ENCODE peak calls at places on chromosome 20, in four cellular contexts. D is IMR-90, U is fibroblast of villous mesenchyme, L is fibroblast of mammary gland. S is an unnamed sample.

GRCh38 chr20:32982617-32983458 is 21.4 kb downstream of the SUN5 start:
- DNase-seq in D (no peak), U (no peak), L (no peak), S (no peak)

GRCh38 chr20:51425347-51426106 is 117.0 kb downstream of the NFATC2 start:
- DNase-seq in D (no peak), U (no peak), L (no peak), S (no peak)

GRCh38 chr20:19113343-19113930 is 99.0 kb upstream of the SLC24A3 start:
- DNase-seq in D (no peak), U (no peak), L (no peak), S (no peak)

GRCh38 chr20:2538931-2539330 is 2.6 kb downstream of the TMC2 start:
- DNase-seq in D (no peak), U (no peak), L (no peak), S (no peak)

GRCh38 chr20:1169224-1169623 is 15.6 kb downstream of the TMEM74B start:
- DNase-seq in D (no peak), U (no peak), L (no peak), S (no peak)

GRCh38 chr20:8518878-8519277 is 386.8 kb downstream of the PLCB1 start:
- DNase-seq in D (no peak), U (no peak), L (no peak), S (no peak)

GRCh38 chr20:17622851-17623508 is 53.1 kb downstream of the DSTN start:
- DNase-seq in D (no peak), U (no peak), L (no peak), S (no peak)

GRCh38 chr20:52809003-52809402 is 163.2 kb upstream of the TSHZ2 start:
- DNase-seq in D (no peak), U (no peak), L (no peak), S (no peak)

GRCh38 chr20:23569570-23569969 is 1.3 kb upstream of the CST9L start:
- DNase-seq in D (no peak), U (no peak), L (no peak), S (no peak)

GRCh38 chr20:29740951-29741593 is 1516.4 kb upstream of the DEFB115 start:
- DNase-seq in D (no peak), U (no peak), L (no peak), S (no peak)

GRCh38 chr20:22248052-22248667 is 336.2 kb downstream of the FOXA2 start:
- DNase-seq in D (no peak), U (no peak), L (peak), S (no peak)

GRCh38 chr20:23293689-23294088 is 56.9 kb upstream of the NXT1 start:
- DNase-seq in D (no peak), U (no peak), L (no peak), S (no peak)

DNA sequence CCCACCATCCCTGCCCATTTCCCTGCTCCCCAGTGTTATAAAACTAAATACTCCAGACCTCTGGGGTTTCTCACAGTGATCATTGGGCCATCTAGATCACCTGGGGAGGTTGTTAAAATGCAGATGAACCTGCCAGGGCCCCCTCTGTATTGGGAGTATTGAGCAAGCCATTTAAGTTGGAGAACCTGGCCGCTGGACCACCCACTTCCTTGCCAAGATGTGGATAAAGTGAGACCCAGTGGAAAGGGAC is 1.5 kb downstream of the ID1 start:
- DNase-seq in D (no peak), U (no peak), L (no peak), S (no peak)
- H3K4me3 ChIP-seq in D (peak), U (peak), L (peak), S (peak)

DNA sequence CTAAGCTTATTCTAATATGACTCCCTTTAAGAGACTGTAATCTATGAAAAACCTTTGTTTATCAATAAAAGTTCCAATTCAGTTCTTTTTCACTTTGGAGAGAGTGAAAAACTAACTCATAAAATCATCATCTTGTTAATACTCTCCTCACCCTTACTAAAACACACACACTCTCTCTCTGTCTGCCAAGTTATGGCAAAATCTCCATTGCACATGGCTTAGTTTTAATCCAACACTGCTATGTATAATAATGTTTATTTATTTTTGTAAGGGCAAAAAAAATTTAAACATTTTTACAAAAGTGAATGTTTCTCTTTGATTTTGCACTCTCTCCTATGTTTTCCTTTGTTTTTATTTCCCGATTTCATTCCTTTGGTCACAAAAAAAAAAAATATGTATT is 253.2 kb downstream of the BMP7 start:
- DNase-seq in D (no peak), U (peak), L (no peak), S (no peak)
- H3K4me3 ChIP-seq in D (no peak), U (no peak), L (no peak), S (no peak)

GRCh38 chr20:41050361-41051019 is 21.9 kb downstream of the TOP1 start:
- DNase-seq in D (peak), U (peak), L (peak), S (peak)

GRCh38 chr20:41048475-41049242 is 20.0 kb downstream of the TOP1 start:
- DNase-seq in D (no peak), U (peak), L (no peak), S (peak)

GRCh38 chr20:41051426-41051825 is 22.8 kb downstream of the TOP1 start:
- DNase-seq in D (no peak), U (no peak), L (no peak), S (no peak)

GRCh38 chr20:41047975-41048305 is 19.3 kb downstream of the TOP1 start:
- DNase-seq in D (no peak), U (peak), L (peak), S (peak)

DNA sequence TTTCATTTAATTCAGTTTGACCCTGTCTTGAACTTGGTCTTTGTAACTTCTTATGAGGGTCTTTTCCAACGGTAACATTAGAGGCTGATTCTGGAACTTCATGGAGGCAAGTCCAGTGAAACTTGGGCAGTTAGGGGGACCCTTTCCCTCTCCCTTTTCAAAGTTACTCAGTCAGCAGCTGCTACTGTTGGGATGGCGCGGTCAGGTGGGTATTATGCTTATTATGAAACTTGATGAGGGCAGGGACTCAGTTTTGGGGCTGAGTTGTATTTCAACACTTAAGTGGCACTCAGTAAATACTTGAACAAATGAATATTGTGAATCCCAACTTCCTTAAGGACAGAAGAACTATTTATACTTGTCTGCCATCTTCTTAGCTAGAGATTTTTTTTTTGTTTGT is 20.8 kb downstream of the TOP1 start:
- DNase-seq in D (no peak), U (no peak), L (no peak), S (no peak)
- H3K4me3 ChIP-seq in D (no peak), U (no peak), L (no peak), S (no peak)

DNA sequence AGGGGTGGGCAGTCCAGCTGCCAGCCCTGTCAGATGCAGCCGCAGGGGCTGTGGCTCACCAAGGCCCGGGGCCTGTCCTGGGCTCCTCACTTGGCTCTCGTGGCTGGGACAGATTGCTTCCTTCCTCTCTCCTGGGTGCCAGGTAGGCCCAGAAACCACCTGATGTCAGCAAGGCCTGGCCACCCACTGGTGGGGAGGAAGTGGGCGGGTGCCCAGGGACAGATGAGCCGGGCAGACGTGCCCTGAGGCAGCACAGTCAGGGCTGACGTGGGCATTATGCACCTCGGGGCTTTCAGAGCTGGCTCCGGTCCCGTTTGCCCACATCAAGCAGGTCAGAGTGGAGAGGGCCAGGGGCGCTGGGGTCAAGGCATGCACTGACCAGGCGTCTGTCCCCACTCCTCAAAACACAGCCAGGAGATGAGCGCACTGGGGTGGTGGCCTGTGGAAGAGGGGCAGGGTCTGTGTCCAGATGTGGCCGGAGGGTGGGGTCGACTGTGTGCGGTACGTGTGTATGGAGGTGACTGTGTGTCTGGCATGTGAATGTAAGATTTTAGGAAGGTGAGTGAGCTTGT is 133.2 kb upstream of the PTPN1 start:
- DNase-seq in D (no peak), U (no peak), L (no peak), S (no peak)
- H3K4me3 ChIP-seq in D (no peak), U (no peak), L (no peak), S (no peak)

DNA sequence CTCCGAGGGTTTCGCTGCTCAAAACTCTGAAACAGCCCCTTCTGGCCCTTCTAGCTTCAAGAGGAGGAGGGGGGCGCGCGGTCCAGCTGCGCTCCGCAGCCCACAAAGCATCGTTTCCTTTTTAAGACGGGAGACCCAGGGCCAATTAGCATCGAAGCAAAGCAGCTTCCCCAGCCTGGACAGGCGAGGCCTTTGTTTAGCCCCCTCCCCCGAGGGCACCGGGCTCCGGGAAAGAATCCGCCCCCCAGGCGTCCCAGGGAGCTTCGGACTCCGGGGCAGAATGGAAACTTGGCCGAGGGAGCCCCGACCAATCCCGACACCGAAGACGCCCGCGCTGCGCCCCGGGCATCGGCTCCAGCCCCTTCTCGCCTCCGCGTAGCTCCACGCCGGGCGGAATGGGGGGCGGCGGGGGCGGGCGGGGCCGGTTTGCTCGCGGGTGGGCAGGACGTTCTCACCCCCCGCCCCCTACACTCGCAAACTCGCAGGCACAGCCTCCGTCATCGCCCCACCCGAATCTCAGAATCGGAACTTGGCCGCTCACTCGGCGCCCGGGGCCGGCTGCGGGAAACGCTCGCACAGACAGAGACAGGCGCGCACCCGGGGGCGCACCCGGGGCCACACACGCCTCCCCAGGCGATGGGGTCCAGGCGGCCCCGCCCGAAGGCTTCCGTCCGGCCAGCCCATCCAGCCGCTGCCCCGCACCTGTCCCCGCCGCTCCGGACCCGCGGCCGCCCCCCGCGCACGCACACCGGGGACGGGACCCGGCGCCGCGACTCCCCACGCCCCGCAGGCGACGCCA is 626 bp downstream of the NKAIN4 start:
- DNase-seq in D (no peak), U (no peak), L (no peak), S (no peak)
- H3K4me3 ChIP-seq in D (no peak), U (peak), L (no peak), S (no peak)

GRCh38 chr20:4247261-4247660 is 231.9 kb upstream of the RNF24 start:
- DNase-seq in D (no peak), U (no peak), L (no peak), S (no peak)

GRCh38 chr20:4243071-4243470 is 227.7 kb upstream of the RNF24 start:
- DNase-seq in D (no peak), U (peak), L (no peak), S (no peak)

GRCh38 chr20:4246428-4246827 is 231.1 kb upstream of the RNF24 start:
- DNase-seq in D (no peak), U (no peak), L (no peak), S (no peak)

GRCh38 chr20:4244700-4245485 is 229.5 kb upstream of the RNF24 start:
- DNase-seq in D (no peak), U (peak), L (peak), S (no peak)

GRCh38 chr20:4245542-4245941 is 230.2 kb upstream of the RNF24 start:
- DNase-seq in D (no peak), U (no peak), L (no peak), S (no peak)
- H3K4me3 ChIP-seq in D (no peak), U (no peak), L (no peak), S (no peak)

DNA sequence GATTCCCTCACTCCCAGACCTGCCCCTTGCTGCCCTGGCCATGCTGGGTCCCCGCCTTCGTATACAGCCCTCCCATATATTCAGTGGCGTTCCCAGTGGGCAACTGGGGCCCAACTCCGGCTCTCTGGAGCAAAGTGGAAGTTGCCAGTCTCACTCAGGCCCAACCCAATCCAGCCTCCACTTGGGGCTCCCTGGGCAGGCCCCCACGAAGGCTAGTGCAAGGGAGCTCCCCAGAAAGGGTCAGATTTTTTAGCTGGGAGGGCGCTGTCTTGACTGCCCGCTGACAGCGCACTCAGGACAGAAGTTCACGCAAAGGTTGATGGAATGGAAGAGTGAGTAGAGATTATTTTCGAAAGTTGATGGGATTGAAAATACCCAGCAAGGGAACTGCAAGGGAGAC is 5.9 kb downstream of the TP53TG5 start:
- DNase-seq in D (no peak), U (no peak), L (no peak), S (no peak)
- H3K4me3 ChIP-seq in D (no peak), U (no peak), L (no peak), S (no peak)